ENCODE peak calls at places on chromosome 2, in six cellular contexts. R is activated CD4-positive, alpha-beta T cell treated with anti-CD3 and anti-CD28 coated beads, Interleukin-2, amount 10 ng/mL, durations not matched to agents 7 days and 5 days; I is T-cell; V is amniotic stem cell; X is aorta; F is MCF 10A. M is an unnamed sample.

GRCh38 chr2:150062416-150062815 is 425.1 kb downstream of the RND3 start:
- DNase-seq in R (no peak), I (no peak), V (no peak), X (no peak), F (no peak), M (no peak)

GRCh38 chr2:232085826-232086425 is 124.4 kb downstream of the DIS3L2 start:
- DNase-seq in R (no peak), I (no peak), V (no peak), X (no peak), F (peak; percentile 10), M (no peak)

GRCh38 chr2:40279001-40279400 is 172.9 kb downstream of the SLC8A1 start:
- DNase-seq in R (no peak), I (no peak), V (no peak), X (no peak), F (no peak), M (no peak)

GRCh38 chr2:186887107-186888090 is 38.4 kb upstream of the ZSWIM2 start:
- DNase-seq in R (no peak), I (no peak), V (no peak), X (no peak), F (peak; percentile 56), M (no peak)

GRCh38 chr2:221102896-221103688 is 469.0 kb downstream of the EPHA4 start:
- DNase-seq in R (peak; percentile 11), I (no peak), V (no peak), X (no peak), F (no peak), M (no peak)

GRCh38 chr2:136025057-136025973 is 39.9 kb upstream of the DARS1 start:
- DNase-seq in R (peak; percentile 40), I (no peak), V (no peak), X (peak; percentile 82), F (no peak), M (peak; percentile 55)

GRCh38 chr2:55482186-55482945 is 37.2 kb upstream of the CFAP36 start:
- DNase-seq in R (no peak), I (no peak), V (no peak), X (no peak), F (peak; percentile 28), M (no peak)

GRCh38 chr2:70520825-70521224 is 32.8 kb downstream of the TGFA start:
- DNase-seq in R (no peak), I (no peak), V (no peak), X (no peak), F (no peak), M (no peak)

GRCh38 chr2:27182346-27182745 is 29.5 kb upstream of the ATRAID start:
- DNase-seq in R (no peak), I (no peak), V (no peak), X (no peak), F (peak; percentile 8), M (no peak)

GRCh38 chr2:75021672-75022071 is 63.2 kb downstream of the POLE4 start:
- DNase-seq in R (no peak), I (no peak), V (no peak), X (no peak), F (peak; percentile 17), M (no peak)

GRCh38 chr2:235855011-235855410 is 313.2 kb downstream of the GBX2 start:
- DNase-seq in R (no peak), I (no peak), V (no peak), X (no peak), F (no peak), M (no peak)

GRCh38 chr2:46269545-46270273 is 27.5 kb upstream of the EPAS1 start:
- DNase-seq in R (no peak), I (no peak), V (no peak), X (no peak), F (no peak), M (no peak)

GRCh38 chr2:82182270-82182669 is 1877.7 kb upstream of the LRRTM1 start:
- DNase-seq in R (no peak), I (no peak), V (no peak), X (no peak), F (peak; percentile 44), M (no peak)

GRCh38 chr2:31660165-31660564 is 79.4 kb upstream of the SRD5A2 start:
- DNase-seq in R (no peak), I (no peak), V (no peak), X (no peak), F (peak; percentile 47), M (no peak)

GRCh38 chr2:241050624-241051577 is 51.2 kb downstream of the MTERF4 start:
- DNase-seq in R (no peak), I (peak; percentile 23), V (no peak), X (no peak), F (no peak), M (no peak)

GRCh38 chr2:32743480-32744236 is 115.8 kb downstream of the TTC27 start:
- DNase-seq in R (no peak), I (no peak), V (no peak), X (no peak), F (no peak), M (no peak)

GRCh38 chr2:78245394-78246140 is 723.4 kb upstream of the LRRTM4 start:
- DNase-seq in R (no peak), I (no peak), V (no peak), X (no peak), F (no peak), M (no peak)

GRCh38 chr2:221097568-221097915 is 474.6 kb downstream of the EPHA4 start:
- DNase-seq in R (no peak), I (no peak), V (peak; percentile 16), X (no peak), F (peak; percentile 72), M (no peak)

GRCh38 chr2:238527565-238527964 is 100.8 kb downstream of the ASB1 start:
- DNase-seq in R (no peak), I (no peak), V (no peak), X (no peak), F (peak; percentile 29), M (no peak)

M was measured in immature natural killer cell.